ENCODE peak calls at places on chromosomes 11 and 22, in seven cellular contexts. O is Ammon's horn, J is SK-MEL-5, V is AG09319, Z is A172, R is fibroblast of the aortic adventitia, I is H54. W is an unnamed sample.

GRCh38 chr11:125627236-125627910 is 2.4 kb downstream of the CHEK1 start:
- DNase-seq in Z (no peak), R (peak), I (no peak), J (no peak), V (no peak), O (no peak), W (no peak)

GRCh38 chr11:63749624-63750023 is 19.0 kb downstream of the ZFTA start:
- DNase-seq in O (no peak), I (no peak), R (no peak), V (no peak), Z (no peak), J (no peak), W (no peak)

GRCh38 chr11:14041040-14041439 is 78.5 kb downstream of the SPON1 start:
- DNase-seq in V (no peak), R (no peak), O (no peak), J (peak), I (no peak), Z (peak), W (peak)

GRCh38 chr11:67510023-67510345 is 2.0 kb upstream of the CDK2AP2 start:
- DNase-seq in I (no peak), O (no peak), R (no peak), V (no peak), J (no peak), Z (no peak), W (no peak)

GRCh38 chr22:44545773-44546172 is 47.7 kb upstream of the RTL6 start:
- DNase-seq in J (no peak), Z (no peak), I (no peak), O (no peak), V (no peak), R (no peak), W (no peak)

GRCh38 chr11:113193894-113194293 is 120.5 kb upstream of the TTC12 start:
- DNase-seq in Z (no peak), I (no peak), J (no peak), R (peak), V (no peak), O (no peak), W (no peak)

GRCh38 chr11:78350101-78350645 is 67.4 kb downstream of the GAB2 start:
- DNase-seq in J (no peak), V (no peak), R (peak), O (peak), I (no peak), Z (peak), W (no peak)

GRCh38 chr22:19239464-19239863 is 52.1 kb downstream of the CLTCL1 start:
- DNase-seq in J (no peak), V (no peak), O (peak), Z (no peak), R (no peak), I (no peak), W (no peak)

GRCh38 chr11:33912405-33913361 is 20.8 kb upstream of the LMO2 start:
- DNase-seq in Z (peak), V (peak), J (peak), R (peak), I (peak), O (no peak), W (no peak)

GRCh38 chr22:22446527-22446926 is 62.0 kb downstream of the ZNF280B start:
- DNase-seq in V (no peak), Z (no peak), R (no peak), J (no peak), I (no peak), O (no peak), W (no peak)

W was measured in HT-29.